ENCODE peak calls at places on chromosomes 5 and 9, in five cellular contexts. L is HepG2, W is SK-N-SH, D is IMR-90, X is K562. Z is an unnamed sample. For H3K4me1, the result is how much of the 10 kb centered on the place peaks cover.

GRCh38 chr5:79143684-79144379 is 32.2 kb downstream of the BHMT start:
- DNase-seq in X (peak), D (peak), W (no peak), L (no peak), Z (no peak)

GRCh38 chr9:36149197-36149596 is 12.7 kb downstream of the GLIPR2 start:
- DNase-seq in X (no peak), L (no peak), W (peak), D (peak), Z (no peak)

GRCh38 chr5:74947961-74948613 is 81.9 kb upstream of the FAM169A start:
- DNase-seq in X (no peak), L (no peak), D (peak), W (no peak), Z (no peak)

GRCh38 chr5:73960426-73960825 is 334.4 kb downstream of the ARHGEF28 start:
- DNase-seq in X (no peak), D (no peak), W (no peak), L (no peak), Z (no peak)

GRCh38 chr5:157451806-157452205 is 8.2 kb upstream of the NIPAL4 start:
- DNase-seq in L (no peak), X (no peak), W (no peak), D (no peak), Z (no peak)

GRCh38 chr5:264346-264745 is 7.1 kb upstream of the PDCD6 start:
- DNase-seq in L (no peak), W (no peak), D (no peak), X (no peak), Z (no peak)

GRCh38 chr9:87725356-87725899 is 491 bp upstream of the CTSL start:
- DNase-seq in D (peak), W (no peak), L (no peak), X (peak), Z (no peak)

GRCh38 chr5:308672-309271 is 12.7 kb upstream of the AHRR start:
- DNase-seq in X (peak), D (peak), L (no peak), W (peak), Z (no peak)

GRCh38 chr5:168579987-168580508 is 880 bp upstream of the PANK3 start:
- DNase-seq in D (no peak), L (no peak), X (no peak), W (no peak), Z (no peak)

GRCh38 chr9:72365525-72366256 is 683 bp upstream of the ZFAND5 start:
- DNase-seq in W (peak), L (peak), X (no peak), D (peak), Z (peak)

GRCh38 chr9:129225815-129226214 is 47.8 kb upstream of the IER5L start:
- DNase-seq in W (peak), X (peak), D (peak), L (no peak), Z (no peak)

GRCh38 chr5:26232706-26233105 is 805.7 kb downstream of the CDH9 start:
- DNase-seq in W (no peak), D (no peak), X (no peak), L (no peak), Z (no peak)

GRCh38 chr9:109886617-109887016 is 106.6 kb downstream of the PALM2AKAP2 start:
- DNase-seq in L (no peak), W (no peak), D (no peak), X (no peak), Z (no peak)

GRCh38 chr5:111143910-111144309 is 51.8 kb downstream of the WDR36 start:
- DNase-seq in W (no peak), L (no peak), X (no peak), D (peak), Z (no peak)

GRCh38 chr5:148915224-148915803 is 88.9 kb downstream of the ADRB2 start:
- DNase-seq in W (no peak), L (no peak), D (no peak), X (no peak), Z (no peak)

GRCh38 chr9:88991066-88992030 is at the start of gene S1PR3:
- DNase-seq in X (peak), W (peak), L (no peak), D (no peak), Z (no peak)
- H3K4me1 ChIP-seq in X (under half), W (under half), L (under half), D (under half), Z (under half)

GRCh38 chr9:133754187-133754586 is 16.0 kb upstream of the SARDH start:
- DNase-seq in X (no peak), L (no peak), D (no peak), W (no peak), Z (no peak)
- TF ChIP-seq MXI1 in X (no peak), L (no peak), D (no peak), W (no peak), Z (no peak)

GRCh38 chr9:2018764-2019548 is 3.8 kb downstream of the SMARCA2 start:
- DNase-seq in W (no peak), L (no peak), X (no peak), D (no peak), Z (no peak)

GRCh38 chr9:2017459-2018161 is 2.5 kb downstream of the SMARCA2 start:
- DNase-seq in L (peak), X (peak), W (peak), D (peak), Z (no peak)

GRCh38 chr9:2019723-2020122 is 4.6 kb downstream of the SMARCA2 start:
- DNase-seq in D (no peak), W (no peak), L (no peak), X (no peak), Z (no peak)

GRCh38 chr9:2017209-2017458 is 2.0 kb downstream of the SMARCA2 start:
- DNase-seq in W (no peak), X (peak), D (peak), L (no peak), Z (no peak)

GRCh38 chr9:2018162-2018643 is 3.1 kb downstream of the SMARCA2 start:
- DNase-seq in L (no peak), D (no peak), W (no peak), X (no peak), Z (no peak)
- H3K4me1 ChIP-seq in L (under half), D (under half), W (under half), X (under half), Z (under half)

DNA sequence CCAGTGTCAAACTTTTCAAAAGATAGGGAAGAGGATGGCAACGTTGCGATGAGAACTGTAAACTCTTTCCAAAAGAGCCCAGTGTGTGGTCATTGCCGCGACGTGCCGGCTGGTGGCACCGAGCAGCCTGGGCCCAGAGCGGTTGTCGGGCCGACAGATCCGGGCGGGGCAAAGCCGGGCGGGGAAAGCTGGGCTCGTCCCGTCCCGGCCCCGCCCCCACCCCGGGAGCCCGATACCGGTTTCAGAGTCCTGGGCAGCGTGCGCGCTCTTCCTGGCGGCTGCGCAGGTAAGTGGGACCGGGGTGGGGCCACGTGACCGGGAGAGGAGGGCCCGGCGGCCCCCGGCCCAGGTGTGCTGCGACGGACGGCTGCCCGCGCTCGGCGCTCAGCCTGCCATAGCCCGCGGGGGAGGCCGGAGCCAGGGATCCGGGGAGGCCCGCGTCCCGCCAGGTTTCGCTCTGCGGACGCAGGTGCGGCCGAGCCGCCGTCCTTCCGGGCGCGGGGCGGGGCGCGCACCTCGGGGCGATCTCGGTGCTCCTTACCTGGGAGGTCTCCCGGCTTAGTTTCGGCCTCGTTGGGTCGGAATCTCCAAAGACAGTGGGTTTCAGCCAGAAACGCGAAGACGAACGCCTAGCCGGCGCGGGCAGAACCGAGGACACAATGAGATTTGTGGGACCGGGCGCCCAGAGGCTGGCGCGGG is at the start of gene MARVELD2:
- DNase-seq in L (peak), W (peak), D (peak), X (no peak), Z (no peak)
- TF ChIP-seq MXI1 in L (peak), W (no peak), D (no peak), X (no peak), Z (no peak)

GRCh38 chr5:151384106-151384505 is 36.7 kb upstream of the SLC36A2 start:
- DNase-seq in X (no peak), D (peak), L (no peak), W (no peak), Z (no peak)
- H3K4me1 ChIP-seq in X (under half), D (under half), L (under half), W (under half), Z (under half)